ENCODE peak calls at places on chromosomes 7 and 10, in four cellular contexts. W, G, T and Y are unnamed samples.

GRCh38 chr10:17200035-17200884 is 1.2 kb downstream of the TRDMT1 start:
- DNase-seq in W (no peak), G (no peak), T (no peak), Y (no peak)

GRCh38 chr10:70418229-70418628 is 14.3 kb downstream of the EIF4EBP2 start:
- DNase-seq in W (no peak), G (peak; percentile 68), T (no peak), Y (peak; percentile 80)

GRCh38 chr10:12121673-12122072 is 7.8 kb upstream of the SEC61A2 start:
- DNase-seq in W (no peak), G (no peak), T (no peak), Y (no peak)

GRCh38 chr10:87740232-87740631 is 77.8 kb downstream of the ATAD1 start:
- DNase-seq in W (no peak), G (peak; percentile 29), T (no peak), Y (no peak)

GRCh38 chr10:97584060-97584797 is at the start of gene HOGA1:
- DNase-seq in W (peak; percentile 61), G (peak; percentile 51), T (no peak), Y (peak; percentile 15)

GRCh38 chr7:82578430-82578829 is 134.9 kb upstream of the CACNA2D1 start:
- DNase-seq in W (no peak), G (peak; percentile 41), T (no peak), Y (peak; percentile 87)

GRCh38 chr7:1961776-1962276 is 270.9 kb downstream of the MAD1L1 start:
- DNase-seq in W (peak; percentile 1), G (peak; percentile 98), T (peak; percentile 34), Y (peak; percentile 98)

GRCh38 chr10:133124357-133125211 is 35.4 kb upstream of the KNDC1 start:
- DNase-seq in W (peak; percentile 17), G (no peak), T (no peak), Y (peak; percentile 6)

GRCh38 chr10:110274629-110275028 is 30.1 kb downstream of the SMNDC1 start:
- DNase-seq in W (no peak), G (no peak), T (no peak), Y (no peak)

GRCh38 chr10:110618206-110618605 is 25.9 kb upstream of the RBM20 start:
- DNase-seq in W (no peak), G (no peak), T (no peak), Y (no peak)

DNA sequence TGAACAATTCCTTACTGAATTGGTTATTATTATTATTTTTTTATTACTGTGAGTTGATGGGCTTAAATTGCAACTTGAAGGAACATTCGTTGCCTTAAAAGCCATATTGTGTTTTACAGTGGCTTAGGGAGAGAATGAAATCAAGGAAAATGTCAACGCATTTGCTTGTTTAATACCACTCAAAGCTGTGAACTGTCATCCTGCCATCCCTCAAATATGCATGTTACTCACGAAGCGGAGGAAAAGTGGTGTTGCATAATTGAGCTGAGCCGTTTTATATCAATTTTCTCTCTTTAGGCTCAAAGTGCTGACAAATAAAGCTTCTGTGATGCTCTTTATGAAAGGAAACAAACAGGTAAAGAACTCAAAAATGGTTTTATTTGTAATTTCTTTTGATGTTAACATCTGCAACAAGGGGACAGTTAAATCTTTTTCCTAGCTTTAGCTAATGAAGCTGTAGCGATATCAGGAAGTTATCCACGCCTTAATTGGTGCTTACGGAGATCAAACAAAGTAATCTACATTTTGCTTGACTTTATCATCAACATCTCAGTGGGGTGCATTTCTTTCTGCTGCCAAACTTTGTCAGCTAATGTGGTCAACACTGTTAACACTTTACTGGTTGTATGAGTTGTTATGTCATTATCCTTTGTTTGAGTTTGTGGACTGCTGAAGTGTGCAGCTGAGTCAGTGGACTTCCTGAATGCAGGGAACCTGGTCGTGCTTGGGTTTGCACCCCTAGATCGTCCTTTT is 33.1 kb downstream of the GLRX3 start:
- DNase-seq in W (no peak), G (peak; percentile 71), T (no peak), Y (peak; percentile 40)
- H3K27ac ChIP-seq in W (no peak overlapping the region), G (peak overlapping the region; percentile 1), T (no peak overlapping the region), Y (no peak overlapping the region)

GRCh38 chr7:54663186-54663585 is 95.8 kb downstream of the SEC61G start:
- DNase-seq in W (no peak), G (no peak), T (no peak), Y (no peak)

GRCh38 chr7:54663603-54664234 is 95.3 kb downstream of the SEC61G start:
- DNase-seq in W (no peak), G (no peak), T (no peak), Y (no peak)

GRCh38 chr7:54662701-54663100 is 96.3 kb downstream of the SEC61G start:
- DNase-seq in W (no peak), G (no peak), T (no peak), Y (no peak)

GRCh38 chr7:54664235-54665228 is 94.5 kb downstream of the SEC61G start:
- DNase-seq in W (peak; percentile 43), G (peak; percentile 3), T (no peak), Y (peak; percentile 10)
- TF ChIP-seq CTCF in W (no peak), G (peak; percentile 4), T (no peak), Y (peak; percentile 50)

GRCh38 chr7:150799156-150799555 is 1.0 kb downstream of the TMEM176B start:
- DNase-seq in W (no peak), G (no peak), T (no peak), Y (no peak)
- H3K27ac ChIP-seq in W (no peak overlapping the region), G (no peak overlapping the region), T (no peak overlapping the region), Y (no peak overlapping the region)

GRCh38 chr7:24716480-24717246 is 40.6 kb downstream of the GSDME start:
- DNase-seq in W (no peak), G (no peak), T (no peak), Y (no peak)

GRCh38 chr7:24715661-24716479 is 41.4 kb downstream of the GSDME start:
- DNase-seq in W (no peak), G (peak; percentile 41), T (no peak), Y (peak; percentile 40)

GRCh38 chr7:24717694-24718320 is 39.5 kb downstream of the GSDME start:
- DNase-seq in W (no peak), G (no peak), T (no peak), Y (no peak)

GRCh38 chr7:24718431-24718831 is 38.8 kb downstream of the GSDME start:
- DNase-seq in W (no peak), G (no peak), T (no peak), Y (no peak)

DNA sequence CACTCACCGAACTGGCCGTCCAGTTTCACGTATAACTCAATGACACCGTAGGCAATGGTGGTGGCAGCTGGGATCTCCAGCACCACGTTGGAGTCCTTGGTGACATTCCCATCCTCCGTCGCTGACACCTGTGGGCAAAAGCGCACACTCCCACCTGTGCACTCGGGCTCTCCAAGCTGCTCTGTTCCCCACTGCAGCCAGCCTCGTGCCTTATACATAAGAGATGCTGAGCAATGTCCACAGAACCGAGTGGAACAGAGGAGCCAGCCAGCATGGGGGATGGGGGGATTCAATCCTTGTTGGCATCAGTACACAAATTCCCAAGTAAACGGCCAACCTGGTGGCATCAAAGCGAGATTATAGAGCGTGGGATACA is 40.0 kb downstream of the GSDME start:
- DNase-seq in W (no peak), G (no peak), T (no peak), Y (no peak)
- TF ChIP-seq CTCF in W (no peak), G (no peak), T (no peak), Y (no peak)

GRCh38 chr10:72689660-72690059 is 2.3 kb upstream of the MCU start:
- DNase-seq in W (no peak), G (no peak), T (no peak), Y (no peak)

GRCh38 chr10:72690071-72690755 is 1.7 kb upstream of the MCU start:
- DNase-seq in W (no peak), G (no peak), T (no peak), Y (no peak)

GRCh38 chr10:72692057-72692891 is at the start of gene MCU:
- DNase-seq in W (peak; percentile 96), G (peak; percentile 6), T (peak; percentile 87), Y (no peak)

GRCh38 chr10:72692897-72693598 is 1.1 kb downstream of the MCU start:
- DNase-seq in W (no peak), G (peak; percentile 15), T (no peak), Y (no peak)

DNA sequence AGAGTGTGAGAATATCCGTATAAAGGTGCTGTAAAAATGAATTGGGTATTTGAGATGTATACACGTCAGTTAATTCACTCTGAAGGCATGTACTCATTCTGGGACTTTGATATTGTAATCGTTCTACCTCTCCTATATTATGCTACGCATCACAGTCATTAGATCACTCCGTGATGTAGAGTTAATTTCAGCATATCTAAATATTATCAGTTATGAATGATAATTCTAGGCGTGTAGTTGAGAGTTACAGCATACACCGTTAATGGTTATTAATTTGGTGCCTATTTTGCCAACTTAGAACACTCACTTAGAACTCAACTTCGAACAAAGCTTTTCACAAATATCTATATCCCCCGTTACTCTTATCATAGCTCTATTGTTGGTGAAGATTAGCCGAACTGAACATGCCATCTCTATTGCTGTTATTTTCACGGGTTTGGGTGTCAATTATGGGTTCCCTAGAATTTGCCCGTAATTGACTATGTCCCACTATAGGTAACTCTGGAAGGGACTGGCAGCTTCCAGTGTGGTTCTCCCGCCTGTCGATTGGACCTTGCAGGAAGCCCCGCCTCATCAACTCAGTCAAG is 380 bp upstream of the MCU start:
- DNase-seq in W (no peak), G (peak; percentile 84), T (no peak), Y (peak; percentile 92)
- H3K27ac ChIP-seq in W (peak overlapping the region; percentile 93), G (no peak overlapping the region), T (no peak overlapping the region), Y (no peak overlapping the region)

GRCh38 chr7:132443776-132444520 is 132.3 kb downstream of the PLXNA4 start:
- DNase-seq in W (no peak), G (no peak), T (no peak), Y (no peak)
- TF ChIP-seq CTCF in W (no peak), G (no peak), T (no peak), Y (peak; percentile 17)

GRCh38 chr10:28676968-28677888 is at the start of gene BAMBI:
- DNase-seq in W (peak; percentile 90), G (peak; percentile 75), T (peak; percentile 76), Y (peak; percentile 79)
- H3K27ac ChIP-seq in W (peak within 1 kb of the TSS; percentile 70), G (peak within 1 kb of the TSS; percentile 57), T (no peak within 1 kb of the TSS), Y (peak within 1 kb of the TSS; percentile 57)

DNA sequence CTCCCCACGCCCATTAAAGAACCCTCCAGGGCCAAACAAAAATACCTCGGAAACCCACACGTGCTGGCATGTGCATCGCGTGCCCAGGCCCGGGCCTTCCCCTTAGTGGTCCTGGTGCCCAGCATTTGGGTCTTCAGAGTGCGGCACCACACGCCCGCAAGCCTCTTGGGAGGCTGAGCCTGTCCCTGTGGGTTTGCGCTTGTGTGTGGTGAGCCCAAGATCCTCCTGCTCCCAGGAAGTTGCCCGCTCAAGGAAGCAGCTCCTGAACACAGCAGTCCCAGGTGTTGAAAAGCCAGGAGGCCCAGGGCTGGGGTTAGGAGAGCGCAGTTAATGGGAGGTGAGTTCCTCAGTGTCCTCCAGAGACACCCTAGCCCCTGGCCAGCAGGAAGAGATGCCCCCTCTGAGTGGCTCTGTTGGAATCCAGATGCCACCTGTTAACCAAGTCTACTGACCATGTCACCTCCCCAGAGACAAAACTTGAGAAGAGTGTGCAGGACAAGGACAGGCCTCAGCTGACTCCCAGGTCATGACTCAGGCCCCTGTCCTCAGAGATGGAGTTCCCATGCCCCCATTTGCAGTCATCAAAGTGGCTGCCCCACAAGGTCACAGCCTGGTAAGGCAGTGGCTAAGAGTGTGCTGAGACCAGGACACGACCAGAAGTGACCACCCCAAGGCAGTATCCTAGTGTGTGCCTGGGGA is 5.1 kb downstream of the FZD9 start:
- DNase-seq in W (no peak), G (no peak), T (no peak), Y (no peak)
- TF ChIP-seq CTCF in W (no peak), G (no peak), T (no peak), Y (no peak)